ENCODE peak calls at places on chromosomes 3 and 15, in eight cellular contexts. P, T, E, V, X, M, N and O are unnamed samples.

GRCh38 chr3:125192190-125193035 is 20.1 kb downstream of the SLC12A8 start:
- DNase-seq in X (no peak), N (no peak), V (peak), T (no peak), P (no peak), E (no peak), M (no peak), O (no peak)

GRCh38 chr3:164533275-164533674 is 545.0 kb downstream of the SI start:
- DNase-seq in N (no peak), T (no peak), V (no peak), X (no peak), P (no peak), M (no peak), E (no peak), O (no peak)

GRCh38 chr3:120198305-120198878 is 86.6 kb downstream of the GPR156 start:
- DNase-seq in V (peak), T (peak), M (peak), N (no peak), X (no peak), P (no peak), E (peak), O (no peak)

GRCh38 chr3:188227442-188227841 is 73.5 kb downstream of the LPP start:
- DNase-seq in E (no peak), N (no peak), M (no peak), P (no peak), X (no peak), V (no peak), T (no peak), O (no peak)

GRCh38 chr3:49339593-49339946 is 283 bp downstream of the USP4 start:
- DNase-seq in X (no peak), P (no peak), M (no peak), N (no peak), E (no peak), V (no peak), T (no peak), O (no peak)

GRCh38 chr3:107969994-107970896 is 120.6 kb downstream of the CD47 start:
- DNase-seq in P (no peak), M (peak), X (no peak), V (peak), N (no peak), T (peak), E (peak), O (peak)

GRCh38 chr15:35657679-35658201 is 111.8 kb upstream of the DPH6 start:
- DNase-seq in P (peak), N (no peak), M (peak), T (peak), V (peak), E (peak), X (no peak), O (peak)

GRCh38 chr3:141450727-141451378 is 36.0 kb upstream of the RASA2 start:
- DNase-seq in P (no peak), M (no peak), V (no peak), N (no peak), T (no peak), X (no peak), E (no peak), O (no peak)

GRCh38 chr3:88301273-88302002 is 151.7 kb downstream of the C3orf38 start:
- DNase-seq in M (no peak), N (no peak), P (no peak), V (peak), E (no peak), T (peak), X (no peak), O (no peak)

GRCh38 chr15:38745136-38745535 is 180.5 kb upstream of the RASGRP1 start:
- DNase-seq in X (no peak), T (no peak), M (no peak), V (no peak), P (no peak), E (peak), N (no peak), O (peak)

GRCh38 chr3:12308517-12308916 is 19.6 kb downstream of the PPARG start:
- DNase-seq in T (peak), E (peak), N (no peak), X (no peak), P (peak), V (peak), M (peak), O (peak)

GRCh38 chr3:197889204-197889930 is 60.6 kb upstream of the RPL35A start:
- DNase-seq in M (no peak), N (no peak), X (no peak), E (no peak), T (no peak), V (peak), P (no peak), O (no peak)

GRCh38 chr3:48467473-48468267 is 21.1 kb downstream of the ATRIP start:
- DNase-seq in T (no peak), E (no peak), X (no peak), M (no peak), P (no peak), V (no peak), N (no peak), O (no peak)

GRCh38 chr3:128993461-128994172 is at the start of gene CFAP92:
- DNase-seq in V (peak), N (peak), E (peak), M (peak), T (peak), X (peak), P (peak), O (no peak)

GRCh38 chr3:126552688-126553283 is 5.9 kb downstream of the C3orf22 start:
- DNase-seq in N (no peak), M (no peak), T (no peak), V (no peak), X (peak), E (no peak), P (no peak), O (no peak)

GRCh38 chr3:129481783-129482332 is 41.8 kb downstream of the IFT122 start:
- DNase-seq in E (no peak), M (peak), V (peak), T (peak), N (peak), P (no peak), X (peak), O (no peak)

GRCh38 chr3:56119575-56120349 is 348.5 kb downstream of the ERC2 start:
- DNase-seq in E (peak), T (peak), M (peak), V (peak), P (peak), N (peak), X (no peak), O (no peak)

GRCh38 chr3:43894176-43895049 is 203.7 kb downstream of the ABHD5 start:
- DNase-seq in M (peak), T (peak), E (peak), X (peak), V (peak), P (peak), N (peak), O (no peak)

GRCh38 chr15:29269485-29270168 is at the start of gene NSMCE3:
- DNase-seq in X (peak), P (peak), N (peak), M (peak), E (peak), V (peak), T (peak), O (peak)

GRCh38 chr3:151410891-151411559 is 26.5 kb upstream of the P2RY12 start:
- DNase-seq in T (peak), V (peak), M (peak), N (no peak), X (no peak), P (peak), E (peak), O (no peak)

GRCh38 chr15:32683231-32683630 is 34.6 kb upstream of the GREM1 start:
- DNase-seq in P (no peak), V (peak), T (peak), N (no peak), E (no peak), X (no peak), M (no peak), O (no peak)

GRCh38 chr3:49238274-49239127 is 38.5 kb downstream of the C3orf62 start:
- DNase-seq in E (peak), T (peak), X (peak), M (peak), P (peak), N (peak), V (peak), O (peak)

GRCh38 chr3:65412591-65412990 is 626.1 kb downstream of the MAGI1 start:
- DNase-seq in E (no peak), M (no peak), X (no peak), P (no peak), T (no peak), V (no peak), N (peak), O (no peak)

GRCh38 chr3:128322030-128323022 is 144.4 kb downstream of the DNAJB8 start:
- DNase-seq in N (peak), X (peak), V (peak), M (peak), T (peak), E (peak), P (no peak), O (no peak)

GRCh38 chr3:142657033-142657432 is 60.8 kb downstream of the PLS1 start:
- DNase-seq in N (no peak), V (no peak), E (no peak), P (no peak), M (no peak), X (no peak), T (no peak), O (no peak)

GRCh38 chr3:52439426-52440248 is 5.3 kb downstream of the SEMA3G start:
- DNase-seq in M (no peak), T (no peak), N (no peak), X (no peak), E (no peak), V (no peak), P (no peak), O (no peak)

GRCh38 chr3:141561426-141562034 is 74.7 kb downstream of the RASA2 start:
- DNase-seq in V (peak), X (peak), M (peak), N (peak), E (peak), P (peak), T (peak), O (peak)

GRCh38 chr15:72236381-72237285 is 5.6 kb upstream of the PKM start:
- DNase-seq in N (no peak), E (peak), P (no peak), M (peak), T (no peak), V (peak), X (no peak), O (no peak)

GRCh38 chr3:129353589-129353941 is 74.9 kb downstream of the EFCAB12 start:
- DNase-seq in X (no peak), P (no peak), V (no peak), M (no peak), E (no peak), T (no peak), N (no peak), O (no peak)

GRCh38 chr15:61186905-61187865 is 41.9 kb downstream of the RORA start:
- DNase-seq in T (no peak), P (no peak), M (peak), E (no peak), N (peak), V (no peak), X (no peak), O (no peak)

GRCh38 chr3:116579843-116580242 is 129.7 kb upstream of the TUSC7 start:
- DNase-seq in T (peak), M (no peak), P (no peak), V (peak), X (no peak), N (no peak), E (peak), O (no peak)

DNA sequence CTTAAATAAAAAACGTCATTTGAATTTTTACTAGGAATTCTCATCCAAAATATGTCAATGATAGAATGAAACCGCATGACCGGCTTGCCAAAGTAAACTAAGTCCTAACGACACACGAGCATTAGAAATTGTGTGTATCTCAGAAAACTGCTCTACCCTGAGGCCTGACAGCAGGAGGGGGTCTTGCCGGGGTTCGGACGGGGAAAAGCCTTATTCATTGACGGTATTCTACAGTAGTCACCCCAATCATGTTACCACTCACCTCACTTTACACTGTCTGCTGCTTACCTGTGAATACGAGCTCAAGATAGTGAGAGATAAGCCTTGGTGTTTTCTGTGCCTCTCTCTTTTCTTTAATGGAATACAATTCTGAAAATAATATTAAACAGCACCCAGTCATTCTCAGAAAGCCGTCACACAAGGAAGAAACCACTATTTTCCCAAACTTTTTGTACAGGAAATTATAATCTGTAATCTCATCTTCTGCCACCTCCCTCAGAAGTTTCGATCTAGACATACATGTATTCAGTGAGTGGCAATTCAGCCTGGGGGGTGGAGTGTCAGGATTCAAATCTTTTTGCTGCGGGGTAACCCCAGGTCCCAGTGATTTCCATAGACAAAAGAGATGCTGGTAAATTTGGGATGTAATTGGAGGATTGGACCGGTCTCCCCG is 497 bp upstream of the FAM43A start:
- DNase-seq in M (no peak), N (no peak), T (no peak), X (no peak), E (no peak), V (no peak), P (no peak), O (no peak)
- H3K4me3 ChIP-seq in M (peak), N (no peak), T (peak), X (peak), E (peak), V (peak), P (peak), O (peak)

GRCh38 chr3:154730221-154730620 is 300.2 kb upstream of the GPR149 start:
- DNase-seq in E (no peak), N (no peak), M (peak), V (peak), P (no peak), T (peak), X (no peak), O (peak)
- TF ChIP-seq CTCF in E (no peak), N (no peak), M (no peak), V (peak), P (no peak), T (no peak), X (no peak), O (peak)

DNA sequence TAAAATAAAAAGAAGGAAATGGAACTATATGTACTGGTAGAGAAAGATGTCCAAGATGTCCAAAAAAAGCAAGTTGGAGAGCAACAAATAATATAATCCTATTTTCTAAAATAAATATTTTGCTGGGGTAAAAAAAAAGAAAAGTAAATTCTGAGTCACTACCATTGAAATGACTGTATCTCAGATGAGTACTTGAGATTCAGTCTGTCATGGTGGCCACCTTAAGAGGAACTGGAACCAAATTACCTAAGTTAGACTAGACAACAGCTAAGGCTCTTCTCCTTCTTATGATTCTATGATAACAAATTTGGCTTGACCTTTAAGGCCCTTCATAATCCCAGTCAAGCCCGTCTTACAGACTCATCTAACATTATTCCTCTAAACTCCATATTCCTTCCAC is 270.6 kb upstream of the HES1 start:
- DNase-seq in N (no peak), V (no peak), E (no peak), X (no peak), M (no peak), T (no peak), P (no peak), O (no peak)
- H3K4me3 ChIP-seq in N (no peak), V (no peak), E (no peak), X (no peak), M (no peak), T (no peak), P (no peak), O (no peak)

DNA sequence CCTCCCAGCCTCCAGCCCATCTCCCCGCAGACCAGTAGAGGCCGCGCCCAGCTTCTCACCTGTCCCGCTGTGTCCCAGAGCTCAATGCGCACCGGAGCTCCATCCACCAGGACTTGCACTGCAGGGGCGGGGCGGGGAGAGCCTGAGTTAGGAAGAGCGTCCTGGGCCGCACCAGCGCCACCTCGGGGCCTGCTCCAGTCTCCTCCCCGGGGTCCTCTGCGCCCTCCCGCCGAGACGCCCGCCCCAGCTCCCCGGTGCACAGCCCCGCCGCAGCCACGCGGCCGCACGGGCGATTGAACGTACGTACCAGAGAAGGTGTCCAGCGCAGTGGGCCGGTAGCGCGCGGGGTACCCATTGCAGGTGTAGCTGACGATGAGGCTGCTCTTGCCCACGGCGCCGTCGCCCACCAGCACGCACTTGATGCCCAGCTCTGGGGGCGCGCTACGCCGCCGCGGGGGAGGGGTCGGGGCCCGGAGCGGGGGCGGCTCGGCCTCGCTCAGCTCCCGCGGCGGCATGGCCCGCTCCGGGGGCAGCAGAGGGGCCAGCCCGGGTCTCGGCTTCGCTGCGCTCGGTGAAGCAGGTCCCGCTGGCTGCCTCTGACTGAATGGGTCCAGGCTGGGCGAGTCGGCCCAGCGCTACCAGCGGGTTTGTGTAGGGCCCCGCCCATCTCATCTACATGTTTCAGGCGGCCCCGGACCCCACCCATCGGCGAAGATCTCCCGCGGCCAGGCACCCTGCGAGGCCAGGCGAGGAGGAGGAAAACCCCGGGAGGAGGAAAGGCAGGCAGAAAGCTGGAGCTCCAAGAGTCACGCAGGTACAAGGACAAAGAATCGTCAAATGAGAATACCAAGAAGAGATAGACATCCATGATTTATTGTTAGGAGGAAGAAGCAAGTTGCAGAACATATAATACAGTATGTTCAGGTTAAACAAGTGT is at the start of gene RHOV:
- DNase-seq in X (peak), V (peak), P (no peak), N (no peak), M (no peak), E (peak), T (peak), O (no peak)
- TF ChIP-seq CTCF in X (peak), V (peak), P (peak), N (no peak), M (peak), E (peak), T (no peak), O (peak)

GRCh38 chr3:46463868-46464241 is 850 bp downstream of the LTF start:
- DNase-seq in E (no peak), X (no peak), M (no peak), V (no peak), N (no peak), P (no peak), T (no peak), O (no peak)
- H3K4me3 ChIP-seq in E (no peak), X (no peak), M (no peak), V (no peak), N (no peak), P (no peak), T (no peak), O (no peak)

GRCh38 chr3:36700537-36701248 is 63.7 kb downstream of the DCLK3 start:
- DNase-seq in X (peak), V (peak), E (peak), T (peak), P (peak), N (peak), M (peak), O (no peak)
- TF ChIP-seq CTCF in X (peak), V (peak), E (peak), T (peak), P (peak), N (peak), M (peak), O (peak)

GRCh38 chr3:29451901-29452300 is 171.0 kb downstream of the RBMS3 start:
- DNase-seq in N (no peak), P (no peak), V (no peak), M (no peak), T (no peak), X (no peak), E (no peak), O (no peak)

GRCh38 chr3:29456901-29457300 is 176.0 kb downstream of the RBMS3 start:
- DNase-seq in E (no peak), V (peak), T (no peak), P (no peak), M (no peak), N (no peak), X (no peak), O (no peak)

GRCh38 chr3:29454326-29454725 is 173.5 kb downstream of the RBMS3 start:
- DNase-seq in E (no peak), M (no peak), X (no peak), V (peak), T (no peak), P (no peak), N (no peak), O (no peak)

GRCh38 chr3:29453278-29453961 is 172.5 kb downstream of the RBMS3 start:
- DNase-seq in E (no peak), V (peak), N (no peak), X (no peak), T (no peak), P (no peak), M (peak), O (no peak)

DNA sequence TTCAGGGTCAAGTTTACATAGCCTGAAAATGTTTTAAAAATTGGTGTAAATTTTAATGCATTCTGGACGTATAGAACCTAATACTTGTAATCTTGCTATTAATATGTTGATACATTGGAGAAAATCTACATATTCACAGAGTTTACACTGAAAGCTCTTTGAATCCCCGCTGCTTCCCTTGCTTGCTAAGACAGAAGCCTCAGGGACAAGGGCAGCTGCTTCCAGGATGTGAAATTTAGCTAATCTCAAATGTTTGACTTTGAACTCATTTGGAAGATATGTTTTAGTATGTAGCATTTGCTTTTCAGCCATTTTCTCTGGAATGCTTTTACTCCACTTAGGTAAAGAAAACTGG is 172.0 kb downstream of the RBMS3 start:
- DNase-seq in T (no peak), N (no peak), M (no peak), E (peak), X (no peak), P (no peak), V (no peak), O (no peak)
- H3K4me3 ChIP-seq in T (no peak), N (no peak), M (no peak), E (no peak), X (no peak), P (no peak), V (no peak), O (no peak)